ENCODE peak calls at places on chromosomes 12 and 14, in four cellular contexts. C, L, I and T are unnamed samples.

GRCh38 chr12:121797937-121798801 is 4.7 kb upstream of the RHOF start:
- DNase-seq in C (peak; percentile 49), L (peak; percentile 77), I (no peak), T (no peak)

GRCh38 chr12:21906919-21907642 is 34.1 kb downstream of the ABCC9 start:
- DNase-seq in C (no peak), L (no peak), I (no peak), T (no peak)

GRCh38 chr12:88960213-88960878 is 380.1 kb upstream of the KITLG start:
- DNase-seq in C (no peak), L (no peak), I (no peak), T (no peak)

GRCh38 chr12:51836833-51837184 is 11.7 kb downstream of the FIGNL2 start:
- DNase-seq in C (no peak), L (peak; percentile 85), I (no peak), T (no peak)

GRCh38 chr12:33589609-33590114 is 150.0 kb upstream of the SYT10 start:
- DNase-seq in C (no peak), L (no peak), I (no peak), T (no peak)

GRCh38 chr12:26250801-26251200 is 55.4 kb downstream of the SSPN start:
- DNase-seq in C (no peak), L (no peak), I (no peak), T (no peak)

GRCh38 chr12:46777587-46777986 is 48.2 kb downstream of the SLC38A4 start:
- DNase-seq in C (no peak), L (no peak), I (no peak), T (no peak)

GRCh38 chr14:98819867-98820206 is 452.2 kb downstream of the BCL11B start:
- DNase-seq in C (peak; percentile 82), L (no peak), I (no peak), T (no peak)

GRCh38 chr12:19287302-19287701 is 152.0 kb upstream of the AEBP2 start:
- DNase-seq in C (no peak), L (no peak), I (no peak), T (no peak)

GRCh38 chr12:47808049-47808448 is 11.7 kb downstream of the HDAC7 start:
- DNase-seq in C (peak; percentile 34), L (no peak), I (peak; percentile 69), T (no peak)

GRCh38 chr14:67735361-67735921 is 33.8 kb downstream of the RDH12 start:
- DNase-seq in C (no peak), L (no peak), I (no peak), T (no peak)

GRCh38 chr12:92539966-92540791 is 162.6 kb upstream of the PLEKHG7 start:
- DNase-seq in C (peak; percentile 41), L (peak; percentile 79), I (no peak), T (no peak)

GRCh38 chr14:77212933-77213656 is 31.5 kb downstream of the TMEM63C start:
- DNase-seq in C (peak; percentile 91), L (peak; percentile 79), I (peak; percentile 6), T (no peak)

GRCh38 chr12:121165316-121165715 is 32.6 kb downstream of the P2RX7 start:
- DNase-seq in C (no peak), L (no peak), I (no peak), T (no peak)

GRCh38 chr14:76577837-76578236 is 183.4 kb upstream of the VASH1 start:
- DNase-seq in C (no peak), L (no peak), I (no peak), T (no peak)

GRCh38 chr12:6959376-6960290 is 8.5 kb downstream of the PTPN6 start:
- DNase-seq in C (no peak), L (no peak), I (no peak), T (no peak)

GRCh38 chr12:62127516-62127915 is 132.7 kb upstream of the USP15 start:
- DNase-seq in C (no peak), L (no peak), I (no peak), T (no peak)

GRCh38 chr12:45327823-45328383 is 112.0 kb downstream of the ANO6 start:
- DNase-seq in C (peak; percentile 23), L (no peak), I (no peak), T (no peak)

GRCh38 chr12:102811125-102811737 is 105.8 kb downstream of the PAH start:
- DNase-seq in C (peak; percentile 82), L (peak; percentile 69), I (no peak), T (no peak)

GRCh38 chr14:50001146-50001998 is 108.5 kb downstream of the ARF6 start:
- DNase-seq in C (peak; percentile 45), L (no peak), I (peak; percentile 54), T (no peak)

GRCh38 chr14:54603362-54603761 is 36.4 kb downstream of the SAMD4A start:
- DNase-seq in C (no peak), L (no peak), I (no peak), T (no peak)

GRCh38 chr12:64883264-64884163 is 59.1 kb downstream of the TBC1D30 start:
- DNase-seq in C (peak; percentile 61), L (no peak), I (no peak), T (no peak)

GRCh38 chr12:122421263-122421814 is 1.1 kb downstream of the CLIP1 start:
- DNase-seq in C (no peak), L (no peak), I (no peak), T (peak; percentile 74)

GRCh38 chr14:105117710-105118385 is 50.7 kb downstream of the JAG2 start:
- DNase-seq in C (no peak), L (no peak), I (no peak), T (no peak)

GRCh38 chr12:47488888-47489287 is 216.9 kb downstream of the RPAP3 start:
- DNase-seq in C (no peak), L (no peak), I (no peak), T (no peak)

GRCh38 chr12:2998789-2999264 is 39.6 kb downstream of the TEAD4 start:
- DNase-seq in C (peak; percentile 74), L (no peak), I (no peak), T (peak; percentile 66)

GRCh38 chr12:56571131-56571530 is 49.5 kb downstream of the RBMS2 start:
- DNase-seq in C (no peak), L (peak; percentile 63), I (no peak), T (no peak)

GRCh38 chr12:116053479-116054195 is 223.9 kb downstream of the MED13L start:
- DNase-seq in C (no peak), L (no peak), I (no peak), T (peak; percentile 69)